ENCODE peak calls at places on chromosome 4, in ten cellular contexts. M, Y, O, Q, G, I, R, V, N and U are unnamed samples.

GRCh38 chr4:187192266-187192665 is 468.6 kb upstream of the FAT1 start:
- DNase-seq in N (no peak), O (no peak), R (no peak), I (no peak), Q (no peak), Y (no peak), M (no peak), G (no peak), V (no peak), U (no peak)

GRCh38 chr4:186554485-186554884 is 882 bp downstream of the MTNR1A start:
- DNase-seq in Q (peak), G (no peak), N (peak), M (no peak), V (no peak), R (peak), Y (peak), I (no peak), O (peak), U (no peak)

GRCh38 chr4:176775326-176775725 is 17.4 kb downstream of the VEGFC start:
- DNase-seq in M (no peak), O (no peak), Q (no peak), V (no peak), R (no peak), I (no peak), Y (peak), N (no peak), G (no peak), U (no peak)

GRCh38 chr4:40976343-40976742 is 226.6 kb downstream of the NSUN7 start:
- DNase-seq in I (no peak), G (no peak), Y (peak), N (peak), Q (peak), O (peak), M (peak), R (no peak), V (no peak), U (no peak)

GRCh38 chr4:163744861-163745260 is 250.4 kb downstream of the TMA16 start:
- DNase-seq in M (no peak), I (no peak), V (no peak), G (no peak), N (no peak), O (no peak), Y (no peak), R (no peak), Q (no peak), U (no peak)

GRCh38 chr4:180539284-180539683 is 1703.9 kb upstream of the TENM3 start:
- DNase-seq in Q (no peak), N (no peak), Y (no peak), V (no peak), I (no peak), M (no peak), G (no peak), R (no peak), O (no peak), U (no peak)

GRCh38 chr4:97153042-97153441 is 990.2 kb downstream of the STPG2 start:
- DNase-seq in I (no peak), Y (no peak), O (no peak), Q (peak), M (no peak), N (peak), V (no peak), G (no peak), R (no peak), U (no peak)

GRCh38 chr4:143230683-143231082 is 46.0 kb downstream of the USP38 start:
- DNase-seq in Y (no peak), G (no peak), O (no peak), M (no peak), N (no peak), I (no peak), Q (no peak), V (no peak), R (no peak), U (no peak)

GRCh38 chr4:189022441-189023035 is 883.3 kb downstream of the TRIML1 start:
- DNase-seq in Q (no peak), I (no peak), M (peak), R (no peak), O (no peak), Y (peak), G (no peak), N (peak), V (no peak), U (no peak)

GRCh38 chr4:40897557-40898203 is 147.9 kb downstream of the NSUN7 start:
- DNase-seq in N (peak), M (peak), R (peak), I (peak), G (peak), V (no peak), Y (peak), Q (peak), O (peak), U (peak)

GRCh38 chr4:76641351-76641750 is 206.3 kb downstream of the SHROOM3 start:
- DNase-seq in R (no peak), N (no peak), I (no peak), O (no peak), V (no peak), Q (no peak), G (no peak), M (no peak), Y (no peak), U (no peak)

GRCh38 chr4:182807841-182808548 is 109.2 kb downstream of the DCTD start:
- DNase-seq in Y (no peak), Q (no peak), I (no peak), O (no peak), M (no peak), G (no peak), N (peak), V (no peak), R (no peak), U (no peak)

GRCh38 chr4:136412708-136413107 is 1119.6 kb downstream of the PCDH18 start:
- DNase-seq in V (no peak), Q (no peak), G (no peak), O (no peak), M (peak), I (no peak), N (no peak), Y (no peak), R (no peak), U (no peak)

GRCh38 chr4:7206856-7207567 is 14.7 kb downstream of the SORCS2 start:
- DNase-seq in R (peak), M (peak), Y (peak), V (peak), I (no peak), O (peak), N (peak), G (peak), Q (peak), U (no peak)

GRCh38 chr4:112145820-112146813 is 863 bp downstream of the FAM241A start:
- DNase-seq in O (peak), M (peak), I (no peak), V (no peak), G (peak), R (peak), N (peak), Y (peak), Q (peak), U (peak)

GRCh38 chr4:105605493-105605892 is 53.1 kb downstream of the ARHGEF38 start:
- DNase-seq in O (no peak), Q (no peak), M (peak), G (no peak), V (no peak), N (peak), R (no peak), I (no peak), Y (peak), U (no peak)

GRCh38 chr4:20249333-20249732 is 2.4 kb upstream of the SLIT2 start:
- DNase-seq in V (no peak), Y (peak), M (peak), N (peak), Q (peak), O (no peak), I (no peak), G (no peak), R (no peak), U (no peak)

GRCh38 chr4:128068927-128069326 is 7.8 kb downstream of the LARP1B start:
- DNase-seq in O (no peak), V (no peak), M (peak), Y (peak), R (no peak), G (no peak), Q (peak), I (no peak), N (peak), U (no peak)

GRCh38 chr4:127145001-127145400 is 487.8 kb upstream of the INTU start:
- DNase-seq in O (no peak), Y (no peak), I (no peak), M (no peak), Q (peak), V (no peak), R (no peak), G (no peak), N (no peak), U (no peak)

GRCh38 chr4:98314791-98315565 is 53.8 kb downstream of the RAP1GDS1 start:
- DNase-seq in V (no peak), M (peak), Q (no peak), G (no peak), O (no peak), Y (peak), N (no peak), I (no peak), R (no peak), U (no peak)

GRCh38 chr4:39484582-39485272 is 25.9 kb downstream of the LIAS start:
- DNase-seq in N (no peak), R (no peak), V (no peak), Y (no peak), Q (no peak), I (no peak), M (no peak), O (no peak), G (no peak), U (no peak)

GRCh38 chr4:119040711-119041185 is 94.9 kb upstream of the MYOZ2 start:
- DNase-seq in G (no peak), R (no peak), M (peak), Q (peak), Y (peak), O (no peak), V (no peak), N (peak), I (no peak), U (no peak)

GRCh38 chr4:15002659-15003440 is 569 bp downstream of the CPEB2 start:
- DNase-seq in R (peak), N (peak), Q (peak), G (peak), M (peak), Y (peak), O (peak), V (peak), I (no peak), U (peak)

GRCh38 chr4:140726776-140727500 is 29.2 kb downstream of the TBC1D9 start:
- DNase-seq in Y (peak), I (no peak), O (no peak), V (no peak), Q (no peak), R (no peak), N (peak), G (no peak), M (no peak), U (no peak)

GRCh38 chr4:3660928-3661515 is 105.2 kb upstream of the ADRA2C start:
- DNase-seq in G (no peak), Y (no peak), I (no peak), V (no peak), M (no peak), R (no peak), N (no peak), O (no peak), Q (no peak), U (no peak)

GRCh38 chr4:44186096-44186849 is 262.3 kb downstream of the KCTD8 start:
- DNase-seq in N (peak), G (no peak), I (no peak), V (no peak), Y (no peak), R (no peak), Q (no peak), M (no peak), O (no peak), U (no peak)

GRCh38 chr4:177008071-177008835 is 215.5 kb upstream of the VEGFC start:
- DNase-seq in O (no peak), I (no peak), Y (peak), N (no peak), V (no peak), G (no peak), M (peak), Q (no peak), R (no peak), U (no peak)

GRCh38 chr4:152398060-152398459 is 137.8 kb downstream of the FBXW7 start:
- DNase-seq in O (no peak), Y (peak), N (no peak), Q (peak), I (no peak), V (no peak), R (no peak), M (peak), G (no peak), U (no peak)

GRCh38 chr4:114180481-114180880 is 201.0 kb upstream of the ARSJ start:
- DNase-seq in Y (peak), O (no peak), G (no peak), V (no peak), N (peak), I (peak), M (peak), Q (peak), R (peak), U (peak)

GRCh38 chr4:119016636-119017035 is 119.0 kb upstream of the MYOZ2 start:
- DNase-seq in M (peak), V (no peak), N (no peak), O (no peak), I (no peak), Q (no peak), Y (peak), R (no peak), G (no peak), U (no peak)

GRCh38 chr4:37607018-37607417 is 79.2 kb downstream of the RELL1 start:
- DNase-seq in Q (no peak), V (no peak), N (peak), G (no peak), M (no peak), Y (no peak), O (no peak), R (no peak), I (no peak), U (no peak)

GRCh38 chr4:68905598-68906237 is 45.9 kb downstream of the UGT2A3 start:
- DNase-seq in O (no peak), Q (peak), V (no peak), G (no peak), I (no peak), N (peak), M (no peak), Y (no peak), R (no peak), U (no peak)

GRCh38 chr4:13054410-13054970 is 429.6 kb downstream of the RAB28 start:
- DNase-seq in M (no peak), I (no peak), Q (no peak), V (no peak), R (no peak), G (no peak), Y (no peak), N (no peak), O (no peak), U (no peak)

GRCh38 chr4:13059015-13059414 is 425.1 kb downstream of the RAB28 start:
- DNase-seq in V (no peak), Y (no peak), G (no peak), I (no peak), O (no peak), Q (no peak), R (no peak), M (no peak), N (no peak), U (no peak)

DNA sequence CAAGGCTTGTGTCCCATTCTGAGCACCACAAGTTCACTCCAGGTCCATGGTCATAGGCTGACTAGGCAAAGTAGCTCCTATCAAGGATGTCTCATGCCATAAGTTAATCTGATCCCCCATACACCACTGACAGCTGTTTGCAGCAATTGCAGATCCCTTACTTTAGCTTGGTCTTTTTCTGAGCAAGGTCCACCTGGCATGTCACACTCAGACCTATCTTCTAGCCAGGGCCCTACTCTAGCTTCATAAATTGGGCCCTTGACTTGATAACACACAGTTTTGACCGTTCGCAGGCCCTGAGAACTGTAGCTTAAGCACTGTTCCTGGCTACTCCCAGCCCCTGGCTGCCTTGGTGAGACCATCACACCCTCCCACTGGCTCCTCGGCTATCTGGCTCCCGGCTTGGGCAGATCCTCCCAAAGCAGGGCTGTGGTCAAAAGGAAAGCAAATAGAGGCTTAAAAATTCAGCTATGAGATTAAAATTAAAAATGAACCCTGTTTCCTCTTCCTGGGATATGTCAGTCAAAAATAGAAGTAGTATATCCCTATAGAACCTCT is 427.4 kb downstream of the RAB28 start:
- DNase-seq in M (no peak), R (no peak), Y (no peak), Q (no peak), V (no peak), I (no peak), G (no peak), O (no peak), N (no peak), U (no peak)
- H3K4me3 ChIP-seq in M (no peak), R (no peak), Y (no peak), Q (no peak), V (no peak), I (no peak), G (no peak), O (no peak), N (no peak), U (no peak)

DNA sequence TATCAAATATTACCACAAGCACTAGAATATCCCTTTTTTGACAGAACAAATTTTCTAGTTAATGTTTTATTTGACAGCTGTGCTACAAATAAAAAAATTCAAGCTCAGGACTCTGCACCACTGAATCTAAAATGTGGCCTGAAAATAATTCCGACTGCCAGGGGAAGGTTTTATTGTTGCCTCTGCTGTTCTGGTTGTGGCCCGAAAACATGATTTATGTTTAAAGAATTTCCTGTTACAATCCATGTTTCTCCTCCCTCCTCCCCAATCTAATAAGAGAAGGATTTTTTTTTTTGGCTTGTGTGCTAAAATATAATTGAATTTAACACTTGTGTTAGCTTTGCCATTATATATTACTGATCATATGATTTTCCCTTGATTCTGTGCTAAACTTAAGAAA is 227.8 kb downstream of the DCLK2 start:
- DNase-seq in Y (peak), R (no peak), I (no peak), V (no peak), G (no peak), M (peak), N (no peak), O (no peak), Q (no peak), U (no peak)
- H3K27ac ChIP-seq in Y (peak), R (no peak), I (no peak), V (peak), G (peak), M (peak), N (no peak), O (peak), Q (no peak), U (no peak)

DNA sequence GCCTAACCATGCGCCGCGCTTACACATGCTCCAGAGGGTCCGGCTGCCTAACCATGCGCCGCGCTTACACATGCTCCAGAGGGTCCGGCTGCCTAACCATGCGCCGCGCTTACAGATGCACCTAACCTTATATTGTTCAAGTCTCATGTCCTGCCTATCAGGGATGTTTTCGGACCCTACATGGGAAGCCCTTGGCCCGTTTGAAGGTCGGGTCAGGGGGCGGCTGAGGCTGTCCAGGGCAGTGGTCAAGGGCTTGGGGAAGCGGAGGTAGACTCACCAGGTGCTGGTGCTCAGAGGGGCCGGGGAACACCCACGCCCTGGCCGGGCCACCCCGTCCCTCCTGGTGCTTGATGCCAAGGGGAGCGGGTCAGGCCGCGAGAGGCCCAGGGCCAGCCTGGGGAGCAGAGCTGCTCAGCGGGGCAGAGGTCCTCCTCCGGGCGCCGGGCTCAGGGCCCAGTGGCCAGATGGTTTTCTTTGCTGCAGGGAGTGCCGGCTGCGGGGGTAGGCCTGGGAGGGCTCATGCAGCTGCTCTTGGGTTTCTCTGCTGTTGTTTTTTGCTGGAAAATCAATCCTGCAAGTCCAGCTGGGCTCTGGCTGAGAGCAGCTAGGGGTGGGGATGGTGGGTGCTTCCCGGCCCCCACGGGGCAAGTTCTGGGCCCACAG is 35.4 kb upstream of the SPON2 start:
- DNase-seq in Y (peak), Q (no peak), M (peak), N (no peak), I (no peak), O (peak), G (peak), R (peak), V (no peak), U (no peak)
- H3K4me3 ChIP-seq in Y (no peak), Q (no peak), M (no peak), N (no peak), I (no peak), O (no peak), G (no peak), R (no peak), V (no peak), U (no peak)

GRCh38 chr4:155568641-155569040 is 98.0 kb upstream of the GUCY1A1 start:
- DNase-seq in I (no peak), M (no peak), Y (no peak), G (no peak), O (no peak), Q (peak), R (no peak), V (no peak), N (no peak), U (no peak)
- H3K27ac ChIP-seq in I (no peak), M (no peak), Y (no peak), G (no peak), O (no peak), Q (no peak), R (no peak), V (no peak), N (no peak), U (no peak)

DNA sequence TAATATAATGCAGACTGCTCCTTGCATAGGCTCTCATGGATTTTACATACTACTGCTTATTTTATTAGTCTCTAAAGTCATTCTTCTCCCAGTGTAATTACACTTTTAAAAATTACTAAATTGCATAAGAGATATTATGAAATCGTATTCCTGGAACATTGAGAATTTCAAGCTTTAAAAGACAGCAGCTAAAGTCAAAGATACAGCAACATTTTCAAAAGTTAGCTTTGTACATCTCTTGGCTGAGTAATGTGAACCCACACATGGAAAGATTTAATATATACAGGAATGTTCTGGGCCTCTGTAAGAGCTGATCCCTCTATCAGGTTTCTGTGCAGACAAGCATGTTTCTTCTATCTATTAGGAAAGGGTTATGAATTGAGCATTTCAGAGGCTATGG is 148.3 kb upstream of the SPRY1 start:
- DNase-seq in I (no peak), R (no peak), G (no peak), Y (peak), Q (no peak), V (no peak), O (no peak), M (peak), N (no peak), U (no peak)
- H3K4me3 ChIP-seq in I (no peak), R (no peak), G (no peak), Y (no peak), Q (no peak), V (no peak), O (no peak), M (no peak), N (no peak), U (no peak)

GRCh38 chr4:121376097-121376496 is 4.7 kb downstream of the QRFPR start:
- DNase-seq in G (no peak), N (no peak), R (no peak), O (no peak), Q (no peak), M (no peak), V (no peak), Y (no peak), I (no peak), U (no peak)
- H3K27ac ChIP-seq in G (no peak), N (no peak), R (no peak), O (no peak), Q (no peak), M (no peak), V (no peak), Y (no peak), I (no peak), U (no peak)